ENCODE peak calls at places on chromosome X, in five cellular contexts. H is MM.1S, I is GM23248, C is OCI-LY7, O is HCT116. E is an unnamed sample. For H3K9me2, the result is how much of the 10 kb centered on the place peaks cover.

GRCh38 chrX:7996414-7996813 is 69.2 kb upstream of the PNPLA4 start:
- DNase-seq in H (peak), I (peak), C (peak), O (no peak), E (peak)

GRCh38 chrX:15098505-15098904 is 171.4 kb downstream of the ASB9 start:
- DNase-seq in H (no peak), I (no peak), C (no peak), O (no peak), E (no peak)

GRCh38 chrX:112799425-112799824 is 41.2 kb downstream of the AMOT start:
- DNase-seq in H (no peak), I (no peak), C (no peak), O (no peak), E (no peak)

GRCh38 chrX:40173662-40174593 is 76.2 kb upstream of the BCOR start:
- DNase-seq in H (peak), I (peak), C (peak), O (peak), E (peak)

GRCh38 chrX:152647978-152648377 is 10.3 kb downstream of the GABRQ start:
- DNase-seq in H (no peak), I (no peak), C (no peak), O (no peak), E (no peak)

GRCh38 chrX:373641-374471 is 12.9 kb downstream of the PPP2R3B start:
- DNase-seq in H (no peak), I (peak), C (peak), O (no peak), E (peak)

GRCh38 chrX:132609449-132609848 is 120.6 kb upstream of the MBNL3 start:
- DNase-seq in H (no peak), I (no peak), C (no peak), O (no peak), E (no peak)

GRCh38 chrX:13990126-13990525 is 39.6 kb downstream of the GEMIN8 start:
- DNase-seq in H (no peak), I (no peak), C (no peak), O (no peak), E (no peak)

GRCh38 chrX:37599735-37600134 is 28.3 kb downstream of the LANCL3 start:
- DNase-seq in H (peak), I (no peak), C (no peak), O (no peak), E (no peak)

GRCh38 chrX:102042706-102043325 is 82.7 kb upstream of the TCEAL2 start:
- DNase-seq in H (no peak), I (peak), C (no peak), O (no peak), E (no peak)

GRCh38 chrX:118756111-118756510 is 28.7 kb downstream of the IL13RA1 start:
- DNase-seq in H (no peak), I (peak), C (no peak), O (no peak), E (no peak)

GRCh38 chrX:39409246-39409917 is 608.1 kb downstream of the MID1IP1 start:
- DNase-seq in H (no peak), I (peak), C (no peak), O (no peak), E (no peak)

GRCh38 chrX:43474321-43474720 is 181.8 kb upstream of the MAOA start:
- DNase-seq in H (no peak), I (no peak), C (no peak), O (peak), E (peak)

GRCh38 chrX:136147320-136147901 is at the start of gene FHL1:
- DNase-seq in H (peak), I (peak), C (peak), O (no peak), E (peak)

GRCh38 chrX:43892471-43892870 is 10.2 kb upstream of the MAOB start:
- DNase-seq in H (no peak), I (no peak), C (no peak), O (no peak), E (no peak)

GRCh38 chrX:55342533-55343501 is 78.1 kb upstream of the PAGE3 start:
- DNase-seq in H (peak), I (peak), C (peak), O (no peak), E (peak)

GRCh38 chrX:125205084-125205917 is 114.4 kb upstream of the TEX13C start:
- DNase-seq in H (no peak), I (peak), C (no peak), O (no peak), E (peak)

GRCh38 chrX:133414399-133415275 is 652 bp downstream of the GPC4 start:
- DNase-seq in H (peak), I (peak), C (no peak), O (no peak), E (peak)

GRCh38 chrX:8306296-8306975 is 135.4 kb upstream of the VCX2 start:
- DNase-seq in H (no peak), I (no peak), C (no peak), O (no peak), E (no peak)

GRCh38 chrX:110086162-110086915 is 83.4 kb downstream of the TMEM164 start:
- DNase-seq in H (no peak), I (peak), C (no peak), O (no peak), E (no peak)

GRCh38 chrX:13666836-13667235 is 13.9 kb downstream of the TCEANC start:
- DNase-seq in H (no peak), I (no peak), C (no peak), O (no peak), E (no peak)

GRCh38 chrX:34809096-34809495 is 133.5 kb upstream of the FAM47B start:
- DNase-seq in H (no peak), I (no peak), C (no peak), O (no peak), E (no peak)

GRCh38 chrX:49164589-49165360 is 2.2 kb downstream of the MAGIX start:
- DNase-seq in H (no peak), I (no peak), C (no peak), O (no peak), E (no peak)

GRCh38 chrX:107971636-107972035 is 10.5 kb downstream of the TEX13B start:
- DNase-seq in H (no peak), I (no peak), C (no peak), O (no peak), E (no peak)

GRCh38 chrX:142238536-142238935 is 33.4 kb upstream of the MAGEC2 start:
- DNase-seq in H (no peak), I (no peak), C (no peak), O (no peak), E (no peak)

DNA sequence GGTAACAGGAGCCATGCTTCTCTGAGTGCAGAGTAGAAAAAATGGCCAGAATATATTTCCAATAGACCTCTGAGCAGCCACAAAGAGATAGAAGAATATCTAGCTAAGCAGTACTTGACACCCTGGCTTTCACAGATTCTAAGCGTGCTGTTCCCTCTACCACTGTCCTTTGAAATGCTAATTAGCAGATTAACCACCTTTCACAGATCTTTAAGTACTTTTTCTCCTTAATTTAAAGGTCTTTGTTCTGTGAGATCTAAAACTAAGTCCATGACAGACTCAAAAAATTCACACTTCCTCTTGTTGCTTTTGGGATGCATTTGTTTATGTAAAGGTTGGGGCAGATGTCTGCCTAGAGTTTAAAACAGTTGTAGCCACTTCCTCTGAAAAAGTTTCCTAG is 28.3 kb upstream of the MAGEC2 start:
- DNase-seq in H (no peak), I (no peak), C (no peak), O (no peak), E (peak)
- H3K9me2 ChIP-seq in H (under half), I (under half), C (under half), O (under half), E (under half)

GRCh38 chrX:2466876-2467656 is 33.7 kb downstream of the DHRSX start:
- DNase-seq in H (no peak), I (no peak), C (no peak), O (no peak), E (no peak)

GRCh38 chrX:2469196-2469685 is 31.5 kb downstream of the DHRSX start:
- DNase-seq in H (no peak), I (no peak), C (no peak), O (peak), E (peak)

GRCh38 chrX:2471641-2472040 is 29.1 kb downstream of the DHRSX start:
- DNase-seq in H (no peak), I (no peak), C (no peak), O (no peak), E (no peak)

GRCh38 chrX:2464677-2465166 is 36.1 kb downstream of the DHRSX start:
- DNase-seq in H (no peak), I (no peak), C (no peak), O (peak), E (peak)

DNA sequence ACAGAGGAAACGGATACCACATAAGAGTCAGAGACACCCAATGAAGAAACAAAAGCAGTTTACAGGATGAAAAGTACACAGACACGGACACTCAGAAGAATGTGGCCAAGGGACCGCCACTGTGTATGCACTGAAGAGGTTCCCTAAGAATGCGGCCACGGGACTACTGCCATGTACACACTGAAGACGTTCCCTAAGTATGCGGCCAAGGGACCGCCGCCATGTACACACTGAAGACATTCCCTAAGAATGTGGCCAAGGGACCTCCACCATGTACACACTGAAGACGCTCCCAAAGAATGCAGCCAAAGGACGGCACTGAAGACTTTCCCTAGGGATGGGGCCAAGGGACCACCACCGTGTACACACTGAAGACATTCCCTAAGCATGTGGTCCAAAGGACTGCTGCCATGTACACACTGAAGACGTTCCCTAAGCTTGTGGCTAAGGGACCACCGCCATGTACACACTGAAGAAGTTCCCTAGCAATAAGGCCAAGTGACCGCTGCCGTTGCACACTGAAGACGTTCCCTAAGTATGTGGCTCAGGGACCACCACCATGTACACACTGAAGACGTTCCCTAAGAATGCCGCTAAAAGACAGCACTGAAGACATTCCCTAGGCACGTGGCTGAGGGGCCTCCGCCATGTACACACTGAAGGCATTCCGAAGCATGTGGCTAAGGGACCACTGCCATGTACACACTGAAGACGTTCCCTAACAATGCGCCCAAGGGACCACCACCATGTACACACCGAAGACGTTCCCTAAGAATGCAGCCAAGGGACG is 32.2 kb downstream of the DHRSX start:
- DNase-seq in H (no peak), I (no peak), C (no peak), O (no peak), E (peak)
- H3K9me2 ChIP-seq in H (under half), I (under half), C (under half), O (under half), E (under half)

GRCh38 chrX:93580634-93581033 is 92.7 kb downstream of the NAP1L3 start:
- DNase-seq in H (peak), I (no peak), C (no peak), O (no peak), E (no peak)
- H3K9me2 ChIP-seq in H (under half), I (under half), C (under half), O (under half), E (under half)

DNA sequence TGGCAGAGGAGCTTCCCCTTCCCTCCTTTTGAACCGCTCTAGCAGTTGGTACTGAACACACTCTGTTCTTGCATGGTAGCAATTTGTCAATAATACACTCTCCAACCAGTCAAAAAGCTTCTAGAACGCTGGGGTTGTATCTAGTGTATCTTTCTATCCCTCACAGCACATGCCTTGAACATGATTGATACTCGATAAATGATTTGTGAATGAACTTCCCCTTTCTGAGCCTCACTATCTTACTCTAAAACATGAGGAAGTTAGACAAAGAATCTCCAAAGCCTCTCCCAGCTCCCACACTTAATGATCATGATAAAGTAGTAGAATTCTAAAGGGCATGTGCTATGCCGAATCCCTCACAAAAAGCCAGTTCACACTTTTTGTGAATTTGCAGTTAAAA is 64.4 kb downstream of the DLG3 start:
- DNase-seq in H (no peak), I (no peak), C (no peak), O (no peak), E (no peak)
- H3K9me2 ChIP-seq in H (under half), I (under half), C (under half), O (under half), E (under half)

GRCh38 chrX:68848189-68848940 is 19.5 kb downstream of the EFNB1 start:
- DNase-seq in H (no peak), I (no peak), C (no peak), O (no peak), E (no peak)

GRCh38 chrX:68852046-68852445 is 23.2 kb downstream of the EFNB1 start:
- DNase-seq in H (no peak), I (no peak), C (no peak), O (no peak), E (no peak)

GRCh38 chrX:68851082-68851481 is 22.3 kb downstream of the EFNB1 start:
- DNase-seq in H (no peak), I (no peak), C (no peak), O (no peak), E (no peak)

GRCh38 chrX:68853665-68854251 is 24.9 kb downstream of the EFNB1 start:
- DNase-seq in H (no peak), I (no peak), C (no peak), O (no peak), E (peak)
- H3K9me2 ChIP-seq in H (under half), I (under half), C (under half), O (under half), E (under half)

GRCh38 chrX:54049801-54050200 is 5.5 kb upstream of the PHF8 start:
- DNase-seq in H (no peak), I (no peak), C (no peak), O (no peak), E (no peak)
- H3K9me2 ChIP-seq in H (under half), I (under half), C (under half), O (under half), E (under half)

DNA sequence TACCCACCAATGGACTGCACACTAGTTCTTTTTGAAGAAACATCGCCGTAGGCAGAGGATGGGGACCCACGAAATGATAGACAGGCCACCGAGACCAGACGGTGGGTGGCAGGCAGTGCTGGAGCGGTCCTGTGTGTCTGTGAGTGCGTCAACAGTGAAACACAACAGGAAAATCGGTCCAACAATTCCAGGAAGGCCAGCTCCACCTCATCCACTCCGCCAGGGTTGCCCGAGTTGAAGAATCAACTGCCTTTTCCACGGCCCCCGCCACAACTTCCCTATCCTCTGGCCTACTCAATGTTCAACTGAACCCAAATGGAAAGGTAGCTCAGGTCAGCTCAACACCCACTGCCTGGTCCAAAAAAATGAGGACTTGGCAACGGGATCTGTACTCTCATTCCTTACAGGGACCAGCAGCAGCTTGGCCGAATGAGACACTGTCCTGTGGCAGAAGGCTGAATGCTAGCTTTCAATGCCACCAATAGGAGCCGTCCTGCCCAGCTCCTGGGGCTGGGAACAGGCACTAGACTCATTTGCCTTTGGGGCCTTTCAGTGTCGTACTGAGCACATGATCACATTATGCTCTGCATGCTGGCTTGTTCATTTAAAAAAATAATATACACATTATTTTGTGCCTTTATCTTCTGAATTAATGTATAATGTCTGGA is 43.5 kb downstream of the MID1 start:
- DNase-seq in H (no peak), I (no peak), C (no peak), O (no peak), E (no peak)
- H3K9me2 ChIP-seq in H (under half), I (under half), C (under half), O (under half), E (under half)

GRCh38 chrX:29724316-29724715 is 491.0 kb upstream of the MAGEB2 start:
- DNase-seq in H (no peak), I (no peak), C (no peak), O (no peak), E (no peak)

GRCh38 chrX:29726811-29727210 is 488.6 kb upstream of the MAGEB2 start:
- DNase-seq in H (no peak), I (no peak), C (no peak), O (no peak), E (no peak)

GRCh38 chrX:29721152-29721551 is 494.2 kb upstream of the MAGEB2 start:
- DNase-seq in H (no peak), I (no peak), C (no peak), O (no peak), E (no peak)
- H3K9me2 ChIP-seq in H (under half), I (under half), C (under half), O (under half), E (under half)

GRCh38 chrX:72080150-72080549 is 51.6 kb downstream of the RTL5 start:
- DNase-seq in H (no peak), I (no peak), C (no peak), O (no peak), E (no peak)

GRCh38 chrX:72083291-72083690 is 48.4 kb downstream of the RTL5 start:
- DNase-seq in H (no peak), I (no peak), C (no peak), O (no peak), E (no peak)

GRCh38 chrX:72080800-72081199 is 50.9 kb downstream of the RTL5 start:
- DNase-seq in H (no peak), I (no peak), C (no peak), O (no peak), E (no peak)

GRCh38 chrX:72079607-72080006 is 52.1 kb downstream of the RTL5 start:
- DNase-seq in H (no peak), I (no peak), C (no peak), O (no peak), E (no peak)

DNA sequence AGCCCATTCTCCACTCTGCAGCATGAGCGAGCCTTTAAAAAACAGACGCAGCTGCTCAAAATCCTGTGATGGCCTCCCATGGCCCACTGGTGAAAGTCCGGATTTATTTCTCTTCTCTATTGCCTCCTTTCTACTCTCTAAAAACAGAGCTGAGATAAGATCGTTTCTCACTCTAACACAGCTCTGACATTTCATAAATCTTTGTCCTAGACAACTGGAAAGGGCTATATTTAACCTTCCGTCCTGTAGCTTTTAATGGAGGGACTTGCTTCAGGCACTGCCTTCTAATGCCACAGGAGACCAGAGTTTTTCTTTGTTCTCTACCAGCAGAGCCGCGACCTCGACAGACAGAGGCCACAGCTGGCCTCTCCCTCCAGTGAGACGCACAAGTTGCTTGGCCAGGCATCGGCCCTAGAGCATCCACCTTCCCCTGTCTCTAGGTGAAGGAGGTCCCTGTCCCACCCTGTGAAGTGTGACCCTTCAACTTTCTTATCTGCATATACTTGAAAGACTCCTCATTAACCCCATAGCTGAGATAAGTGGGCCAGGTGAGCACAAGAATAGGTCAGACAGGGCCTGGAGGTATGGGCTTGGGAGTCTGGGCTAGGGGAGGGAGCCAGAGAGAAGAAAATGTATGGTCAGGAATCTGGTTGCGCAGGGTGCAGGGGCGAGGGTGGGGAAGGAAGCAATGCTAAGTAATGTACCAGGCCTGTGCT is 50.0 kb downstream of the RTL5 start:
- DNase-seq in H (no peak), I (no peak), C (no peak), O (no peak), E (no peak)
- H3K9me2 ChIP-seq in H (under half), I (under half), C (under half), O (under half), E (under half)